ENCODE peak calls at places on chromosomes 13 and 19, in seven cellular contexts. I is ovary, N is transverse colon, L is A549, Q is sigmoid colon, D is stomach, T is esophagus muscularis mucosa. Y is an unnamed sample.
A peak's percentile ranks its signal among the peaks of the same experiment; 100 is the strongest.

GRCh38 chr19:6737873-6738725 is 719 bp upstream of the GPR108 start:
- DNase-seq in Q (peak; percentile 100), I (peak; percentile 99), T (peak; percentile 99), L (peak; percentile 84), D (peak; percentile 99), N (peak; percentile 97), Y (peak; percentile 96)

GRCh38 chr19:16161848-16162247 is 11.5 kb downstream of the CIB3 start:
- DNase-seq in D (no peak), I (no peak), L (peak; percentile 65), Q (no peak), T (no peak), N (no peak), Y (no peak)

GRCh38 chr13:27959976-27960361 is 9.1 kb downstream of the CDX2 start:
- DNase-seq in T (no peak), N (no peak), Q (no peak), I (no peak), L (no peak), D (no peak), Y (no peak)

GRCh38 chr19:39470724-39471339 is 9.8 kb upstream of the TIMM50 start:
- DNase-seq in Q (no peak), D (no peak), I (no peak), T (no peak), L (no peak), N (no peak), Y (no peak)

GRCh38 chr13:27449081-27449603 is 1.2 kb downstream of the MTIF3 start:
- DNase-seq in T (no peak), N (no peak), Q (no peak), L (no peak), D (no peak), I (no peak), Y (no peak)

GRCh38 chr13:44879452-44880058 is 109.7 kb downstream of the NUFIP1 start:
- DNase-seq in D (no peak), L (peak; percentile 52), T (no peak), N (peak; percentile 31), Q (no peak), I (no peak), Y (no peak)

GRCh38 chr19:33035461-33035860 is 29.2 kb downstream of the RHPN2 start:
- DNase-seq in Q (no peak), D (no peak), T (no peak), N (no peak), I (no peak), L (no peak), Y (no peak)

GRCh38 chr13:24243311-24243710 is 66.1 kb upstream of the C1QTNF9 start:
- DNase-seq in N (no peak), D (no peak), Q (no peak), T (no peak), I (no peak), L (no peak), Y (no peak)

GRCh38 chr13:43377149-43377548 is 353.8 kb downstream of the DNAJC15 start:
- DNase-seq in I (peak; percentile 30), Q (peak; percentile 71), D (no peak), L (no peak), N (no peak), T (no peak), Y (no peak)

GRCh38 chr19:33862991-33863390 is 66.3 kb downstream of the KCTD15 start:
- DNase-seq in N (no peak), D (no peak), L (no peak), T (peak; percentile 78), Q (no peak), I (no peak), Y (no peak)

GRCh38 chr19:46478356-46478986 is 7.1 kb upstream of the PNMA8A start:
- DNase-seq in Q (no peak), T (no peak), N (no peak), D (no peak), L (peak; percentile 61), I (no peak), Y (no peak)

GRCh38 chr13:111909501-111909900 is 157.4 kb upstream of the SOX1 start:
- DNase-seq in L (no peak), T (peak; percentile 81), I (no peak), Q (peak; percentile 35), D (no peak), N (no peak), Y (peak; percentile 60)

GRCh38 chr13:113786262-113786841 is 27.3 kb downstream of the TMEM255B start:
- DNase-seq in Q (no peak), L (no peak), T (no peak), I (no peak), N (no peak), D (peak; percentile 8), Y (no peak)

GRCh38 chr19:27738569-27739193 is 1474.3 kb downstream of the UQCRFS1 start:
- DNase-seq in I (no peak), Q (no peak), L (no peak), T (no peak), D (no peak), N (no peak), Y (no peak)
- TF ChIP-seq EP300 in I (no peak), Q (no peak), L (no peak), T (no peak), D (no peak), N (no peak), Y (no peak)

DNA sequence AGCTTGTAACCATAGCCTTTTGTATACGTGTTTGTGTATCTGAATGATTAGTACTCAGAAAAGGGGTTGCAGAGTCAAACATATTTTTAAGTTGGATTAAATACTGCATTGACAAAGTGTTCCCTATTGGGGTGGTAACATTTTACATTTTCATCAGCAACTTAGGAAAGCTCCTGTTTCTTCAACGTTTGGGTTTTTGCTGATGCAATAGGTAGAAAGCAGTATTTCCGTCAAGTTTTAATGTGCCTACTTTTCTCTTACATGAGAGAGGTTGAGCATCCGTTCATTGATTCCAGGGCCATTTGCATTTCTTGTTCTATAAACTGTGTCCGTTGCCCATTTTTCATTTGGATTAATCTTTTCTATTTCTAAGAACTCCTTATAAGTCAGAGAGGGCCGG is 56.2 kb downstream of the SKA3 start:
- DNase-seq in D (no peak), Q (no peak), T (no peak), I (no peak), N (no peak), L (no peak), Y (no peak)
- TF ChIP-seq EP300 in D (no peak), Q (no peak), T (no peak), I (no peak), N (no peak), L (no peak), Y (no peak)

GRCh38 chr13:62512194-62513141 is 1096.8 kb upstream of the PCDH20 start:
- DNase-seq in I (no peak), D (peak; percentile 42), N (peak; percentile 9), Q (no peak), T (no peak), L (peak; percentile 55), Y (no peak)
- TF ChIP-seq EP300 in I (no peak), D (no peak), N (no peak), Q (no peak), T (no peak), L (no peak), Y (no peak)

DNA sequence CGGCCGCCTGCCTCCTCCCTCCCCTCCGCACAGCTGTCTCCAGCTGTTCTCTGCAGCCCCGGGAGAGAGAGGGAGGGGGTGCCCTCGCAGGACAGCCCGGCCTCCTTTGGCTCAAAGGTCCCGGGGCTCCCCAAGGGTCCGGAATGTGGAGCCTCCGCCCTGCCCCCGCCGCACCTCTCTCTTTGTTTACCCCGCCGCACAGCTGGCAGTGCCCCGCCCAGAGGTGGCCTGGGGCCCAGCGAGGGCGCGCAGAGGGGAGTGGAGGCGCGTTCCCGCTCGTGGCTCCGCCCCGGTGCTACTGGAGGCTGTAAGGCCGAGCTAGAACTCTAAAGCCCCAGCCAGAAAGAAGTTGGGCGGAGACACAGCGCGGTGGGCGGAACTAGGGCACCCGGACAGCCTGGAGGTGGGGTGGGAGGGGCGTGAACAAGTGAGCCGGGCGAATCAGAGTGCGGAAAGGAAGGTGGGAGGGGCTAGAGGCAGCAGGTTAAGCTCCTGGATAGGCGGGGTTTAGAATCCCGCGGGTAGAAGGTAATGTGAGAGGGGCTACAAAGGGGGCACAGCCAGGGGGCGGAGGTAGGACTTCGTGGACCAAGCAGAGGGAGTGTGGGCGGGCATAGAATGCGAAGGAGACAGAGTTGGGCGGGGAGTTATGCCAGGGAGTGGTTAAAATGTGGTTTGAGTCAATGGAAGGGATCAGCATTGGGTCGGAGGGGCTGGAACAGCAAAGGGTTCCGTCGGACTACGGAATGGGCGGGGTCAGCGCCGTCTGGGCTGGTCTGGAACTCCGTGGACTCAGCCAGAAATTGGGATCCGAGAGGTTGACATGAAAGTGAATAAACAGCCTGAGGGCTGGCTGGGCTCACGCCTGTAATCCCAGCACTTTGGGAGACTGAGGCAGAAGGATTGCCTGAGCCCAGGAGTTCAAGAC is 2.8 kb downstream of the LTBP4 start:
- DNase-seq in Q (peak; percentile 99), I (peak; percentile 99), L (peak; percentile 100), D (peak; percentile 99), N (peak; percentile 100), T (peak; percentile 99), Y (peak; percentile 99)
- TF ChIP-seq EP300 in Q (no peak), I (peak; percentile 9), L (no peak), D (peak; percentile 22), N (peak; percentile 83), T (no peak), Y (no peak)

GRCh38 chr19:18100710-18101109 is 3.1 kb downstream of the MAST3 start:
- DNase-seq in D (no peak), N (no peak), T (no peak), Q (no peak), L (no peak), I (no peak), Y (no peak)

GRCh38 chr19:18101268-18101667 is 3.7 kb downstream of the MAST3 start:
- DNase-seq in N (no peak), Q (no peak), T (no peak), D (no peak), I (no peak), L (no peak), Y (no peak)

GRCh38 chr19:18099623-18099995 is 2.0 kb downstream of the MAST3 start:
- DNase-seq in I (no peak), Q (no peak), D (no peak), N (no peak), T (no peak), L (no peak), Y (no peak)

GRCh38 chr19:18104793-18105131 is 7.2 kb downstream of the MAST3 start:
- DNase-seq in I (no peak), D (no peak), L (no peak), Q (no peak), N (no peak), T (no peak), Y (no peak)

GRCh38 chr19:18102916-18103542 is 5.5 kb downstream of the MAST3 start:
- DNase-seq in T (no peak), N (no peak), L (no peak), Q (no peak), I (no peak), D (no peak), Y (no peak)
- TF ChIP-seq EP300 in T (no peak), N (no peak), L (no peak), Q (no peak), I (no peak), D (no peak), Y (no peak)

DNA sequence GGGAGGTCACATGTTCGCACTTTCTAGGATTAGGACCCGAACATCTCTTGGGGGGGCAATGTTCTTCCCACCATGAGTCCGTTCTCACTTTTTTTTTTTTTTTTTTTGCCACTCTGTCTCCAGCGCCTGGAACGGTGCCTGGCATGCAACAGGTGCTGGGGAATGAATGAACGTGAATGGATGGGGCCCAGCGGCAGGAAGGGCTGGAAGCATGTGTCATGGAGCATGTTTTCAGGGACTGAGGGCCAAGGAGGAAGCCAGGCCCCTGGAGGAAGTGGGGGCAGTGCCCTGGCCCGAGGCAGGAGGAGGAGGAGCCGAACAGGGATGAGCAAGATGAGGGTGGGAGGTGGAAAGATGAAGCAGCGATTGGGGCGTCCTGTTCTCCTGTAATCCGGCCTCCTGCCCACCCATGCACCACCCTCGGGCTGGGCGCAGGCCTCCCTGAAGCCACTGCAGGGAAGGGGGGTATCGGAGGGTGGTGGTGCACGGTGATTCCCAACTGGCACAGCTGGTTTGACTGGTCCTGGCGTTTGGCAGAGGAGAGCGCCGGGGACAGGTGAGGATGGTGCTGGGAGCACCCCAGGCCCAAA is 8.8 kb upstream of the SULT2B1 start:
- DNase-seq in T (no peak), D (peak; percentile 82), L (peak; percentile 78), I (no peak), Q (no peak), N (peak; percentile 67), Y (no peak)
- TF ChIP-seq EP300 in T (no peak), D (no peak), L (no peak), I (no peak), Q (no peak), N (no peak), Y (no peak)

Y was measured in suprapubic skin.